ENCODE peak calls at places on chromosomes 4 and X, in five cellular contexts. E, L, W, H and A are unnamed samples.
A peak's percentile ranks its signal among the peaks of the same experiment; 100 is the strongest.

GRCh38 chr4:103046416-103047290 is 27.1 kb upstream of the SLC9B1 start:
- DNase-seq in H (no peak), E (no peak), W (peak; percentile 71), L (peak; percentile 34), A (no peak)

GRCh38 chrX:69192603-69193002 is 27.4 kb upstream of the PJA1 start:
- DNase-seq in W (no peak), H (no peak), L (no peak), E (no peak), A (no peak)

GRCh38 chrX:30734782-30735181 is 81.6 kb downstream of the GK start:
- DNase-seq in E (no peak), W (no peak), H (no peak), L (no peak), A (no peak)

GRCh38 chr4:138851626-138852443 is 163.7 kb upstream of the NOCT start:
- DNase-seq in L (no peak), H (no peak), E (no peak), W (peak; percentile 13), A (no peak)

GRCh38 chr4:78766026-78766425 is 10.1 kb upstream of the BMP2K start:
- DNase-seq in H (no peak), L (no peak), E (no peak), W (no peak), A (no peak)

GRCh38 chrX:137746289-137746688 is 180.4 kb downstream of the ZIC3 start:
- DNase-seq in L (no peak), W (no peak), E (no peak), H (no peak), A (no peak)

GRCh38 chr4:37453361-37454262 is 209.1 kb downstream of the NWD2 start:
- DNase-seq in H (peak; percentile 60), W (peak; percentile 81), L (peak; percentile 74), E (peak; percentile 89), A (peak; percentile 30)

GRCh38 chrX:49256268-49256995 is 8.1 kb downstream of the FOXP3 start:
- DNase-seq in L (no peak), E (no peak), W (no peak), H (no peak), A (no peak)

GRCh38 chrX:51608071-51608470 is 10.6 kb downstream of the CENPVL3 start:
- DNase-seq in H (no peak), W (no peak), L (no peak), E (no peak), A (no peak)

GRCh38 chrX:102684772-102685520 is 27.3 kb upstream of the GPRASP2 start:
- DNase-seq in E (no peak), L (no peak), H (no peak), W (no peak), A (no peak)

GRCh38 chr4:44738615-44739014 is 12.3 kb upstream of the GNPDA2 start:
- DNase-seq in H (no peak), W (no peak), L (no peak), E (no peak), A (no peak)

GRCh38 chrX:71214152-71214551 is 8.9 kb upstream of the GJB1 start:
- DNase-seq in W (no peak), H (no peak), E (no peak), L (no peak), A (no peak)

GRCh38 chrX:137031517-137032377 is 2.0 kb downstream of the GPR101 start:
- DNase-seq in E (no peak), H (no peak), L (peak; percentile 72), W (peak; percentile 68), A (no peak)

GRCh38 chr4:55002431-55002830 is 123.0 kb downstream of the KDR start:
- DNase-seq in L (no peak), E (no peak), H (no peak), W (no peak), A (no peak)

GRCh38 chr4:154877110-154877760 is 96.2 kb downstream of the RBM46 start:
- DNase-seq in H (no peak), W (no peak), L (no peak), E (no peak), A (no peak)

GRCh38 chr4:145956288-145956890 is 17.8 kb upstream of the ZNF827 start:
- DNase-seq in H (no peak), L (peak; percentile 43), W (peak; percentile 60), E (no peak), A (no peak)

GRCh38 chr4:26782168-26782829 is 78.3 kb upstream of the STIM2 start:
- DNase-seq in H (no peak), L (peak; percentile 33), E (no peak), W (no peak), A (no peak)

GRCh38 chrX:133852837-133853236 is 132.6 kb downstream of the GPC3 start:
- DNase-seq in H (no peak), L (no peak), E (no peak), W (no peak), A (no peak)

GRCh38 chrX:65677954-65678469 is 10.6 kb downstream of the MSN start:
- DNase-seq in W (no peak), L (no peak), E (no peak), H (no peak), A (peak; percentile 79)

GRCh38 chr4:41181037-41181436 is 33.3 kb downstream of the APBB2 start:
- DNase-seq in E (no peak), L (no peak), H (no peak), W (no peak), A (no peak)

GRCh38 chrX:69162466-69162865 is 2.8 kb downstream of the PJA1 start:
- DNase-seq in W (no peak), H (no peak), E (no peak), L (no peak), A (no peak)

GRCh38 chr4:20194079-20195013 is 57.4 kb upstream of the SLIT2 start:
- DNase-seq in L (no peak), E (no peak), W (no peak), H (no peak), A (no peak)

GRCh38 chr4:99052902-99053301 is 35.7 kb downstream of the ADH5 start:
- DNase-seq in E (no peak), H (no peak), L (no peak), W (no peak), A (no peak)

GRCh38 chr4:55910140-55910539 is 38.6 kb upstream of the CEP135 start:
- DNase-seq in E (no peak), L (no peak), H (no peak), W (no peak), A (no peak)

GRCh38 chr4:176270669-176271068 is 1.6 kb upstream of the ASB5 start:
- DNase-seq in H (peak; percentile 88), E (no peak), W (no peak), L (no peak), A (no peak)

GRCh38 chrX:40960041-40960440 is 125.2 kb upstream of the USP9X start:
- DNase-seq in L (no peak), E (no peak), W (no peak), H (no peak), A (no peak)

GRCh38 chr4:46992338-46992737 is 1.0 kb downstream of the GABRA4 start:
- DNase-seq in W (peak; percentile 4), H (no peak), L (no peak), E (no peak), A (no peak)

GRCh38 chrX:41984628-41985027 is 61.3 kb upstream of the CASK start:
- DNase-seq in L (no peak), W (no peak), E (no peak), H (no peak), A (no peak)

GRCh38 chr4:74423101-74423500 is 21.8 kb upstream of the AREG start:
- DNase-seq in E (no peak), W (no peak), L (no peak), H (no peak), A (no peak)

GRCh38 chr4:8330821-8331566 is 61.4 kb downstream of the HTRA3 start:
- DNase-seq in L (no peak), H (peak; percentile 96), E (peak; percentile 69), W (no peak), A (peak; percentile 88)

GRCh38 chr4:150117629-150118028 is 39.4 kb downstream of the DCLK2 start:
- DNase-seq in L (no peak), H (no peak), W (no peak), E (no peak), A (no peak)

GRCh38 chr4:122548452-122548851 is 72.4 kb downstream of the IL21 start:
- DNase-seq in H (no peak), W (no peak), L (no peak), E (no peak), A (no peak)

GRCh38 chr4:185209031-185209851 is at the start of gene SNX25:
- DNase-seq in L (peak; percentile 94), W (peak; percentile 96), E (peak; percentile 95), H (peak; percentile 92), A (peak; percentile 95)

GRCh38 chr4:20625460-20625859 is 74.8 kb upstream of the PACRGL start:
- DNase-seq in E (peak; percentile 67), H (no peak), W (no peak), L (no peak), A (peak; percentile 40)

GRCh38 chr4:76430519-76431388 is 4.3 kb upstream of the SHROOM3 start:
- DNase-seq in E (no peak), H (no peak), L (peak; percentile 67), W (peak; percentile 73), A (no peak)

GRCh38 chrX:82087699-82088098 is 885.8 kb downstream of the SH3BGRL start:
- DNase-seq in L (no peak), W (no peak), E (no peak), H (no peak), A (peak; percentile 64)

GRCh38 chrX:39049975-39050374 is 248.7 kb downstream of the MID1IP1 start:
- DNase-seq in H (no peak), E (no peak), W (no peak), L (no peak), A (no peak)

DNA sequence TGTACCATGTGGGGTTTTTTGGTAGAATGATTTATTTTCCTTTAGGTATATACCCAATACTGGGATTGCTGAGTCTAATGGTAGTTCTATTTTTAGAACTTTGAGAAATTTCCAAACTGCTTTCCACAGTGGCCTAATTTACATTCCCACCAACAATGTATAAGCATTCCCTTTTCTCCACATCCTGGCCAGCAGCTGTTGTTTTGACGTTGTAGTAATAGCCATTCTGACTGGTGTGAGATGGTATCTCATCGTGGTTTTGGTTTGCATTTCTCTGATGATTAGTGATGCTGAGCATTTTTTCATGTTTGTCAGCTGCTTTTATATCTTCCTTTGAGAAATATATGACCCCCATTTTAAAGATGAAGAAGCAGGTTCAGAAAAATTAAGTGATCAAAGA is 153.7 kb downstream of the CBR4 start:
- DNase-seq in E (no peak), W (no peak), H (no peak), L (no peak), A (no peak)
- H3K27ac ChIP-seq in E (no peak overlapping the region), W (no peak overlapping the region), H (peak overlapping the region; percentile 56), L (peak overlapping the region; percentile 85), A (peak overlapping the region; percentile 88)

GRCh38 chr4:19025031-19025430 is 1003.5 kb upstream of the LCORL start:
- DNase-seq in E (no peak), H (no peak), L (no peak), W (no peak), A (no peak)
- H3K9me3 ChIP-seq in E (no peaks in the 10 kb centered on the region), H (no peaks in the 10 kb centered on the region), L (no peaks in the 10 kb centered on the region), W (no peaks in the 10 kb centered on the region), A (no peaks in the 10 kb centered on the region)

DNA sequence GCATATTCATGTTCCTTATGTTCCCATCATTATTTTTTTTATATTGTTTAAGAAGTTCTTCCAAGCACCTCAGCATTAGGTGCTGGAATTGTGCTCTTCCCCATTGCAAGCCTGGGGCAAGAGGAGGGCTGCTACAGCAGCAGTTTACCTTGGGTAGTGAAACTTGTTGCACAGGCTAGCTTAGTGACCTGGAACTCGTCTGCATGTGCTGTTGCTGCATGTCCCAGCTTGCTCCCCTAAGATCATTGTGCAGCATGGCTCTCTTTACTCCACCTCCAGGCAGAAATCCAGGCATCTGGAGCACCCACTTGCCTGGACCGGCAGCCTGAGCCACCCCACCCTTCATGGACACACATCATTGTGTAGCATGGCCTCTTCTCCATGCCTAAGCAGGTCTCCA is 776.0 kb downstream of the GLUD2 start:
- DNase-seq in W (no peak), L (no peak), E (no peak), H (no peak), A (no peak)
- H3K27ac ChIP-seq in W (no peak overlapping the region), L (no peak overlapping the region), E (no peak overlapping the region), H (no peak overlapping the region), A (no peak overlapping the region)

GRCh38 chrX:116881961-116882360 is 419.2 kb upstream of the CT83 start:
- DNase-seq in E (no peak), L (no peak), W (no peak), H (no peak), A (no peak)
- H3K9me3 ChIP-seq in E (no peaks in the 10 kb centered on the region), L (no peaks in the 10 kb centered on the region), W (peaks cover 4% of the 10 kb centered on the region), H (no peaks in the 10 kb centered on the region), A (peaks cover 8% of the 10 kb centered on the region)